ENCODE peak calls at places on chromosomes 13 and 19, in nine cellular contexts. T, Y, N, X, S, O, L, Q and B are unnamed samples.
A peak's percentile ranks its signal among the peaks of the same experiment; 100 is the strongest.

GRCh38 chr19:29807178-29807577 is 4.6 kb upstream of the CCNE1 start:
- DNase-seq in N (no peak), X (no peak), T (no peak), Y (no peak), L (no peak), Q (no peak), O (no peak), S (no peak), B (no peak)

GRCh38 chr13:46622918-46623256 is 69.9 kb downstream of the LRCH1 start:
- DNase-seq in L (peak; percentile 53), O (peak; percentile 63), N (no peak), X (no peak), S (no peak), Q (peak; percentile 91), Y (no peak), T (no peak), B (peak; percentile 51)

GRCh38 chr19:42553292-42554045 is 25.2 kb upstream of the CEACAM1 start:
- DNase-seq in N (no peak), X (no peak), T (peak; percentile 33), Y (no peak), L (peak; percentile 59), S (no peak), O (peak; percentile 32), Q (peak; percentile 90), B (peak; percentile 59)

GRCh38 chr19:38649305-38650179 is 2.1 kb downstream of the ACTN4 start:
- DNase-seq in Q (no peak), L (no peak), X (no peak), N (peak; percentile 89), T (no peak), S (no peak), O (no peak), Y (peak; percentile 93), B (no peak)

GRCh38 chr13:93430346-93430745 is 203.7 kb downstream of the GPC6 start:
- DNase-seq in S (no peak), L (no peak), Q (no peak), X (no peak), O (no peak), T (no peak), Y (no peak), N (no peak), B (no peak)

GRCh38 chr13:28568286-28568685 is 73.4 kb upstream of the FLT1 start:
- DNase-seq in Y (peak; percentile 48), O (no peak), S (no peak), T (no peak), L (peak; percentile 80), N (no peak), X (no peak), Q (peak; percentile 60), B (peak; percentile 88)

GRCh38 chr19:45630463-45630862 is 8.7 kb downstream of the EML2 start:
- DNase-seq in Y (no peak), T (peak; percentile 98), X (no peak), S (peak; percentile 73), Q (peak; percentile 94), N (peak; percentile 63), L (no peak), O (no peak), B (no peak)

GRCh38 chr13:111336666-111337065 is 16.2 kb downstream of the TEX29 start:
- DNase-seq in S (no peak), L (no peak), X (no peak), Q (peak; percentile 31), O (no peak), Y (no peak), N (no peak), T (no peak), B (no peak)

GRCh38 chr13:30132623-30133553 is 174.5 kb downstream of the KATNAL1 start:
- DNase-seq in X (peak; percentile 93), L (peak; percentile 98), N (peak; percentile 76), Q (peak; percentile 90), T (no peak), O (peak; percentile 80), Y (peak; percentile 94), S (peak; percentile 94), B (peak; percentile 99)

GRCh38 chr19:10747271-10747670 is 29.4 kb downstream of the DNM2 start:
- DNase-seq in X (no peak), T (no peak), L (no peak), Y (peak; percentile 95), Q (no peak), S (no peak), O (no peak), N (peak; percentile 31), B (no peak)

GRCh38 chr19:927044-927706 is 1.3 kb downstream of the ARID3A start:
- DNase-seq in Y (no peak), X (no peak), O (no peak), Q (peak; percentile 56), S (peak; percentile 33), N (no peak), T (no peak), L (peak; percentile 82), B (peak; percentile 87)

GRCh38 chr13:77509221-77509620 is 26.3 kb upstream of the SCEL start:
- DNase-seq in N (no peak), L (no peak), Y (no peak), T (peak; percentile 39), X (no peak), Q (peak; percentile 35), O (no peak), S (no peak), B (no peak)

GRCh38 chr13:97276862-97277269 is 54.7 kb downstream of the MBNL2 start:
- DNase-seq in Y (no peak), L (no peak), X (no peak), S (no peak), O (no peak), T (no peak), Q (no peak), N (no peak), B (no peak)

GRCh38 chr13:40943073-40943472 is 76.0 kb downstream of the ELF1 start:
- DNase-seq in L (no peak), N (no peak), T (no peak), Y (no peak), S (no peak), Q (no peak), O (no peak), X (no peak), B (no peak)

GRCh38 chr13:51825165-51825592 is 19.8 kb downstream of the TMEM272 start:
- DNase-seq in L (no peak), N (no peak), X (no peak), T (no peak), Y (no peak), O (no peak), Q (peak; percentile 34), S (no peak), B (no peak)

GRCh38 chr13:28346136-28346535 is 148.8 kb downstream of the FLT1 start:
- DNase-seq in O (no peak), S (no peak), Y (no peak), N (no peak), T (no peak), X (no peak), Q (peak; percentile 48), L (no peak), B (no peak)

GRCh38 chr13:97574926-97575325 is 141.0 kb downstream of the RAP2A start:
- DNase-seq in O (no peak), T (no peak), L (peak; percentile 53), Q (peak; percentile 25), N (no peak), S (peak; percentile 11), Y (peak; percentile 32), X (no peak), B (no peak)